ENCODE peak calls at places on chromosomes 2 and 18, in seven cellular contexts. One of them, this sample, is unnamed.

GRCh38 chr2:88654714-88655113 is 27.4 kb upstream of the EIF2AK3 start:
- DNase-seq in LoVo: no peak
- DNase-seq in C1 segment of cervical spinal cord: no peak
- DNase-seq in H54: no peak
- DNase-seq in activated T-cell treated with anti-CD3 and anti-CD28 coated beads, Interleukin-2, amount 50 U/mL, for 4 hours: no peak
- DNase-seq in amniotic stem cell: no peak
- DNase-seq in nephron progenitor cell: no peak
- DNase-seq in this sample: no peak

GRCh38 chr2:13545320-13545719 is 828.6 kb downstream of the TRIB2 start:
- DNase-seq in H54: no peak
- DNase-seq in C1 segment of cervical spinal cord: no peak
- DNase-seq in nephron progenitor cell: no peak
- DNase-seq in amniotic stem cell: no peak
- DNase-seq in activated T-cell treated with anti-CD3 and anti-CD28 coated beads, Interleukin-2, amount 50 U/mL, for 4 hours: no peak
- DNase-seq in LoVo: no peak
- DNase-seq in this sample: no peak

GRCh38 chr2:215793747-215794595 is 219.4 kb downstream of the MREG start:
- DNase-seq in H54: peak
- DNase-seq in C1 segment of cervical spinal cord: no peak
- DNase-seq in LoVo: peak
- DNase-seq in amniotic stem cell: peak
- DNase-seq in activated T-cell treated with anti-CD3 and anti-CD28 coated beads, Interleukin-2, amount 50 U/mL, for 4 hours: no peak
- DNase-seq in nephron progenitor cell: no peak
- DNase-seq in this sample: peak

GRCh38 chr2:191569025-191569424 is 108.9 kb upstream of the NABP1 start:
- DNase-seq in H54: no peak
- DNase-seq in LoVo: no peak
- DNase-seq in amniotic stem cell: no peak
- DNase-seq in activated T-cell treated with anti-CD3 and anti-CD28 coated beads, Interleukin-2, amount 50 U/mL, for 4 hours: no peak
- DNase-seq in nephron progenitor cell: no peak
- DNase-seq in C1 segment of cervical spinal cord: no peak
- DNase-seq in this sample: no peak

GRCh38 chr18:5440297-5440696 is 103.5 kb downstream of the EPB41L3 start:
- DNase-seq in LoVo: no peak
- DNase-seq in C1 segment of cervical spinal cord: no peak
- DNase-seq in amniotic stem cell: no peak
- DNase-seq in H54: no peak
- DNase-seq in activated T-cell treated with anti-CD3 and anti-CD28 coated beads, Interleukin-2, amount 50 U/mL, for 4 hours: no peak
- DNase-seq in nephron progenitor cell: no peak
- DNase-seq in this sample: no peak

GRCh38 chr2:20065885-20066602 is 14.6 kb upstream of the LAPTM4A start:
- DNase-seq in activated T-cell treated with anti-CD3 and anti-CD28 coated beads, Interleukin-2, amount 50 U/mL, for 4 hours: no peak
- DNase-seq in LoVo: peak
- DNase-seq in C1 segment of cervical spinal cord: peak
- DNase-seq in nephron progenitor cell: no peak
- DNase-seq in H54: peak
- DNase-seq in amniotic stem cell: no peak
- DNase-seq in this sample: peak

GRCh38 chr2:186486651-186487647 is 889 bp downstream of the ZC3H15 start:
- DNase-seq in activated T-cell treated with anti-CD3 and anti-CD28 coated beads, Interleukin-2, amount 50 U/mL, for 4 hours: no peak
- DNase-seq in LoVo: peak
- DNase-seq in amniotic stem cell: no peak
- DNase-seq in C1 segment of cervical spinal cord: no peak
- DNase-seq in H54: no peak
- DNase-seq in nephron progenitor cell: no peak
- DNase-seq in this sample: no peak

GRCh38 chr2:65055427-65056214 is 595 bp upstream of the CEP68 start:
- DNase-seq in LoVo: no peak
- DNase-seq in activated T-cell treated with anti-CD3 and anti-CD28 coated beads, Interleukin-2, amount 50 U/mL, for 4 hours: peak
- DNase-seq in nephron progenitor cell: peak
- DNase-seq in C1 segment of cervical spinal cord: no peak
- DNase-seq in amniotic stem cell: no peak
- DNase-seq in H54: peak
- DNase-seq in this sample: no peak

GRCh38 chr18:7645756-7646155 is 78.6 kb downstream of the PTPRM start:
- DNase-seq in nephron progenitor cell: no peak
- DNase-seq in amniotic stem cell: no peak
- DNase-seq in C1 segment of cervical spinal cord: no peak
- DNase-seq in LoVo: no peak
- DNase-seq in activated T-cell treated with anti-CD3 and anti-CD28 coated beads, Interleukin-2, amount 50 U/mL, for 4 hours: no peak
- DNase-seq in H54: no peak
- DNase-seq in this sample: no peak

GRCh38 chr2:69375494-69376353 is 11.3 kb downstream of the GFPT1 start:
- DNase-seq in amniotic stem cell: no peak
- DNase-seq in H54: no peak
- DNase-seq in nephron progenitor cell: no peak
- DNase-seq in C1 segment of cervical spinal cord: no peak
- DNase-seq in LoVo: no peak
- DNase-seq in activated T-cell treated with anti-CD3 and anti-CD28 coated beads, Interleukin-2, amount 50 U/mL, for 4 hours: no peak
- DNase-seq in this sample: peak

GRCh38 chr2:60641866-60642788 is 88.7 kb upstream of the BCL11A start:
- DNase-seq in amniotic stem cell: peak
- DNase-seq in nephron progenitor cell: peak
- DNase-seq in C1 segment of cervical spinal cord: no peak
- DNase-seq in activated T-cell treated with anti-CD3 and anti-CD28 coated beads, Interleukin-2, amount 50 U/mL, for 4 hours: peak
- DNase-seq in LoVo: peak
- DNase-seq in H54: peak
- DNase-seq in this sample: no peak

GRCh38 chr18:58363767-58364540 is 264.9 kb downstream of the ALPK2 start:
- DNase-seq in H54: no peak
- DNase-seq in LoVo: no peak
- DNase-seq in nephron progenitor cell: no peak
- DNase-seq in activated T-cell treated with anti-CD3 and anti-CD28 coated beads, Interleukin-2, amount 50 U/mL, for 4 hours: no peak
- DNase-seq in C1 segment of cervical spinal cord: no peak
- DNase-seq in amniotic stem cell: peak
- DNase-seq in this sample: no peak

This sample was measured in keratinocyte.